ENCODE peak calls at places on chromosomes 16 and 17, in seven cellular contexts. One of them, this sample, is unnamed.

GRCh38 chr17:79237448-79238053 is 162.9 kb downstream of the ENGASE start:
- DNase-seq in NCI-H1105: no peak
- DNase-seq in DMS 273 treated with DMSO at 0.1 percent for 48 hours: no peak
- DNase-seq in amniotic stem cell: no peak
- DNase-seq in T1000: no peak
- DNase-seq in HCT116: no peak
- DNase-seq in IMR-90: no peak
- DNase-seq in this sample: no peak

GRCh38 chr17:46922804-46923635 is at the start of gene GOSR2:
- DNase-seq in amniotic stem cell: peak
- DNase-seq in HCT116: peak
- DNase-seq in NCI-H1105: peak
- DNase-seq in T1000: peak
- DNase-seq in IMR-90: peak
- DNase-seq in DMS 273 treated with DMSO at 0.1 percent for 48 hours: peak
- DNase-seq in this sample: peak

GRCh38 chr17:79285973-79286372 is 211.3 kb downstream of the ENGASE start:
- DNase-seq in NCI-H1105: no peak
- DNase-seq in T1000: no peak
- DNase-seq in amniotic stem cell: no peak
- DNase-seq in DMS 273 treated with DMSO at 0.1 percent for 48 hours: no peak
- DNase-seq in HCT116: no peak
- DNase-seq in IMR-90: no peak
- DNase-seq in this sample: no peak

GRCh38 chr17:28993013-28993600 is 12.7 kb downstream of the SEZ6 start:
- DNase-seq in amniotic stem cell: no peak
- DNase-seq in DMS 273 treated with DMSO at 0.1 percent for 48 hours: no peak
- DNase-seq in IMR-90: no peak
- DNase-seq in T1000: no peak
- DNase-seq in HCT116: no peak
- DNase-seq in NCI-H1105: no peak
- DNase-seq in this sample: peak

GRCh38 chr17:6923385-6923784 is 72.5 kb upstream of the ALOX12 start:
- DNase-seq in IMR-90: no peak
- DNase-seq in DMS 273 treated with DMSO at 0.1 percent for 48 hours: no peak
- DNase-seq in amniotic stem cell: no peak
- DNase-seq in HCT116: no peak
- DNase-seq in T1000: no peak
- DNase-seq in NCI-H1105: no peak
- DNase-seq in this sample: no peak

GRCh38 chr17:28279411-28279810 is 39.6 kb upstream of the TMEM97 start:
- DNase-seq in amniotic stem cell: no peak
- DNase-seq in IMR-90: peak
- DNase-seq in T1000: no peak
- DNase-seq in HCT116: no peak
- DNase-seq in DMS 273 treated with DMSO at 0.1 percent for 48 hours: no peak
- DNase-seq in NCI-H1105: no peak
- DNase-seq in this sample: no peak

GRCh38 chr17:3810019-3810418 is 9.0 kb upstream of the ITGAE start:
- DNase-seq in DMS 273 treated with DMSO at 0.1 percent for 48 hours: no peak
- DNase-seq in NCI-H1105: no peak
- DNase-seq in amniotic stem cell: no peak
- DNase-seq in IMR-90: no peak
- DNase-seq in HCT116: no peak
- DNase-seq in T1000: no peak
- DNase-seq in this sample: no peak

GRCh38 chr17:49670002-49670401 is 7.9 kb downstream of the SPOP start:
- DNase-seq in HCT116: no peak
- DNase-seq in IMR-90: no peak
- DNase-seq in amniotic stem cell: no peak
- DNase-seq in NCI-H1105: no peak
- DNase-seq in T1000: no peak
- DNase-seq in DMS 273 treated with DMSO at 0.1 percent for 48 hours: no peak
- DNase-seq in this sample: no peak

GRCh38 chr16:78150233-78150632 is 50.8 kb downstream of the WWOX start:
- DNase-seq in DMS 273 treated with DMSO at 0.1 percent for 48 hours: no peak
- DNase-seq in amniotic stem cell: no peak
- DNase-seq in HCT116: no peak
- DNase-seq in IMR-90: no peak
- DNase-seq in NCI-H1105: no peak
- DNase-seq in T1000: no peak
- DNase-seq in this sample: no peak

GRCh38 chr16:11251525-11252481 is 4.2 kb downstream of the SOCS1 start:
- DNase-seq in IMR-90: peak
- DNase-seq in amniotic stem cell: no peak
- DNase-seq in T1000: no peak
- DNase-seq in NCI-H1105: no peak
- DNase-seq in DMS 273 treated with DMSO at 0.1 percent for 48 hours: no peak
- DNase-seq in HCT116: no peak
- DNase-seq in this sample: no peak

GRCh38 chr17:40340880-40341807 is 23.4 kb downstream of the GJD3 start:
- DNase-seq in T1000: peak
- DNase-seq in DMS 273 treated with DMSO at 0.1 percent for 48 hours: no peak
- DNase-seq in NCI-H1105: peak
- DNase-seq in HCT116: peak
- DNase-seq in IMR-90: peak
- DNase-seq in amniotic stem cell: peak
- DNase-seq in this sample: peak

GRCh38 chr17:58335061-58335731 is 6.6 kb upstream of the TSPOAP1 start:
- DNase-seq in T1000: no peak
- DNase-seq in DMS 273 treated with DMSO at 0.1 percent for 48 hours: no peak
- DNase-seq in amniotic stem cell: no peak
- DNase-seq in HCT116: no peak
- DNase-seq in NCI-H1105: no peak
- DNase-seq in IMR-90: no peak
- DNase-seq in this sample: no peak

GRCh38 chr17:29592850-29593545 is at the start of gene ANKRD13B:
- DNase-seq in HCT116: no peak
- DNase-seq in T1000: no peak
- DNase-seq in IMR-90: no peak
- DNase-seq in DMS 273 treated with DMSO at 0.1 percent for 48 hours: peak
- DNase-seq in NCI-H1105: peak
- DNase-seq in amniotic stem cell: no peak
- DNase-seq in this sample: no peak

GRCh38 chr17:69477900-69478266 is 63.4 kb downstream of the MAP2K6 start:
- DNase-seq in HCT116: no peak
- DNase-seq in DMS 273 treated with DMSO at 0.1 percent for 48 hours: no peak
- DNase-seq in T1000: no peak
- DNase-seq in IMR-90: no peak
- DNase-seq in NCI-H1105: no peak
- DNase-seq in amniotic stem cell: no peak
- DNase-seq in this sample: no peak

GRCh38 chr17:40791808-40792436 is 7.8 kb downstream of the KRT28 start:
- DNase-seq in T1000: no peak
- DNase-seq in NCI-H1105: no peak
- DNase-seq in HCT116: peak
- DNase-seq in IMR-90: peak
- DNase-seq in DMS 273 treated with DMSO at 0.1 percent for 48 hours: no peak
- DNase-seq in amniotic stem cell: peak
- DNase-seq in this sample: no peak

GRCh38 chr17:50640701-50641338 is 6.1 kb downstream of the ABCC3 start:
- DNase-seq in HCT116: no peak
- DNase-seq in T1000: no peak
- DNase-seq in amniotic stem cell: no peak
- DNase-seq in NCI-H1105: no peak
- DNase-seq in DMS 273 treated with DMSO at 0.1 percent for 48 hours: no peak
- DNase-seq in IMR-90: no peak
- DNase-seq in this sample: no peak

GRCh38 chr16:19361587-19361986 is 56.1 kb upstream of the TMC5 start:
- DNase-seq in NCI-H1105: no peak
- DNase-seq in IMR-90: no peak
- DNase-seq in T1000: no peak
- DNase-seq in DMS 273 treated with DMSO at 0.1 percent for 48 hours: no peak
- DNase-seq in amniotic stem cell: no peak
- DNase-seq in HCT116: no peak
- DNase-seq in this sample: no peak

GRCh38 chr17:77330602-77331081 is 189.9 kb downstream of the SEC14L1 start:
- DNase-seq in amniotic stem cell: no peak
- DNase-seq in NCI-H1105: no peak
- DNase-seq in IMR-90: no peak
- DNase-seq in DMS 273 treated with DMSO at 0.1 percent for 48 hours: no peak
- DNase-seq in HCT116: no peak
- DNase-seq in T1000: no peak
- DNase-seq in this sample: no peak

This sample was measured in H54.